ENCODE peak calls at places on chromosomes 12 and 14, in five cellular contexts. Q is effector memory CD4-positive, alpha-beta T cell; O is T-helper 2 cell; J is posterior cingulate gyrus; A is heart right ventricle. M is an unnamed sample.

GRCh38 chr14:22598099-22598895 is at the start of gene ABHD4:
- DNase-seq in Q (peak; percentile 31), O (peak; percentile 56), J (peak; percentile 93), A (peak; percentile 86), M (peak; percentile 76)

GRCh38 chr14:26290007-26290530 is 307.8 kb downstream of the NOVA1 start:
- DNase-seq in Q (no peak), O (no peak), J (no peak), A (no peak), M (no peak)

GRCh38 chr12:42589465-42590323 is at the start of gene PRICKLE1:
- DNase-seq in Q (no peak), O (no peak), J (peak; percentile 83), A (peak; percentile 54), M (peak; percentile 14)

GRCh38 chr12:6700646-6701051 is at the start of gene PIANP:
- DNase-seq in Q (peak; percentile 15), O (no peak), J (peak; percentile 93), A (peak; percentile 48), M (peak; percentile 58)

GRCh38 chr14:64688801-64689200 is 15.4 kb upstream of the PLEKHG3 start:
- DNase-seq in Q (no peak), O (no peak), J (peak; percentile 88), A (no peak), M (no peak)

GRCh38 chr14:48398675-48399282 is 723.4 kb upstream of the MDGA2 start:
- DNase-seq in Q (no peak), O (no peak), J (no peak), A (no peak), M (no peak)

GRCh38 chr12:90999518-90999917 is 5.3 kb downstream of the EPYC start:
- DNase-seq in Q (no peak), O (no peak), J (no peak), A (no peak), M (no peak)

GRCh38 chr12:66144796-66145754 is 14.5 kb upstream of the LLPH start:
- DNase-seq in Q (no peak), O (no peak), J (no peak), A (no peak), M (no peak)

GRCh38 chr12:49974231-49974675 is 1.5 kb downstream of the AQP6 start:
- DNase-seq in Q (no peak), O (no peak), J (peak; percentile 94), A (peak; percentile 69), M (peak; percentile 83)

M was measured in head of caudate nucleus.